ENCODE peak calls at places on chromosomes 13 and 19, in four cellular contexts. D is SJSA1, G is cardiac muscle cell, V is Karpas-422. E is an unnamed sample.

GRCh38 chr13:91375119-91375729 is 23.2 kb upstream of the GPC5 start:
- DNase-seq in D (no peak), G (peak; percentile 35), V (peak; percentile 77), E (no peak)

GRCh38 chr19:5341981-5342380 is 1.4 kb upstream of the PTPRS start:
- DNase-seq in D (no peak), G (no peak), V (no peak), E (no peak)

GRCh38 chr13:101626925-101627555 is 174.6 kb downstream of the ITGBL1 start:
- DNase-seq in D (no peak), G (no peak), V (peak; percentile 41), E (no peak)

GRCh38 chr19:48614436-48615144 is at the start of gene FAM83E:
- DNase-seq in D (peak; percentile 42), G (no peak), V (peak; percentile 70), E (no peak)

GRCh38 chr13:32669030-32669646 is 82.9 kb downstream of the PDS5B start:
- DNase-seq in D (no peak), G (peak; percentile 74), V (peak; percentile 87), E (no peak)

GRCh38 chr19:33819875-33820781 is 23.5 kb downstream of the KCTD15 start:
- DNase-seq in D (no peak), G (peak; percentile 91), V (no peak), E (peak; percentile 90)

GRCh38 chr13:87893186-87893585 is 222.0 kb downstream of the SLITRK5 start:
- DNase-seq in D (no peak), G (no peak), V (no peak), E (no peak)

GRCh38 chr19:5297272-5297669 is 43.3 kb downstream of the PTPRS start:
- DNase-seq in D (no peak), G (no peak), V (no peak), E (no peak)

GRCh38 chr13:98460519-98460918 is 116.4 kb downstream of the STK24 start:
- DNase-seq in D (no peak), G (no peak), V (no peak), E (no peak)

GRCh38 chr13:48232420-48233096 is 448 bp upstream of the ITM2B start:
- DNase-seq in D (no peak), G (no peak), V (no peak), E (no peak)

GRCh38 chr13:48231948-48232347 is 1.1 kb upstream of the ITM2B start:
- DNase-seq in D (no peak), G (no peak), V (no peak), E (no peak)

GRCh38 chr13:48230541-48230940 is 2.5 kb upstream of the ITM2B start:
- DNase-seq in D (no peak), G (no peak), V (no peak), E (no peak)

GRCh38 chr13:48233097-48233885 is at the start of gene ITM2B:
- DNase-seq in D (peak; percentile 61), G (peak; percentile 79), V (peak; percentile 87), E (no peak)

GRCh38 chr13:48231080-48231479 is 1.9 kb upstream of the ITM2B start:
- DNase-seq in D (no peak), G (peak; percentile 81), V (no peak), E (no peak)
- H3K27me3 ChIP-seq in D (no peaks in the 10 kb centered on the region), G (no peaks in the 10 kb centered on the region), V (no peaks in the 10 kb centered on the region), E (no peaks in the 10 kb centered on the region)

GRCh38 chr19:6706633-6706958 is 13.9 kb downstream of the C3 start:
- DNase-seq in D (no peak), G (no peak), V (no peak), E (no peak)
- H3K27me3 ChIP-seq in D (peaks cover 19% of the 10 kb centered on the region), G (peaks cover 11% of the 10 kb centered on the region), V (no peaks in the 10 kb centered on the region), E (no peaks in the 10 kb centered on the region)

DNA sequence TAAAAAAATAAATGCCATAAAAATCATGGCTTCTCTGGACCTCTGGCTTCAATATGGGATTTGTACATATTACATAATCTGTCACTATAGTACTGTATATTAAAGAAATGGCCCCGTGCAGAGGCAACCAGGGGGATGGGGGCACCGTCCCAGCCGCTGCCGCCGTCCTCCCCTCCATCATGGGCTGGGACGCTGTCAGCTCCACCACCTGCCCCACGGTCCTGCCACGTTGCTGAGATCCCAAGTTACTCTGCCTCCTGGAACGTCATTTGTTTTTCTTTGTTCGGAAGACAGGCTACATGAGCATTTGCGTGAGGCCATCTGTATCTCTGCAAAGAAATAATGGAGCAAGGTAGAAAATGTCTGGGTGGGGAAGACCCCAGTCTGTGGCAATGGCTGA is 313.4 kb downstream of the ZNF536 start:
- DNase-seq in D (no peak), G (no peak), V (no peak), E (no peak)
- H3K27me3 ChIP-seq in D (no peaks in the 10 kb centered on the region), G (peaks cover 81% of the 10 kb centered on the region), V (no peaks in the 10 kb centered on the region), E (no peaks in the 10 kb centered on the region)

DNA sequence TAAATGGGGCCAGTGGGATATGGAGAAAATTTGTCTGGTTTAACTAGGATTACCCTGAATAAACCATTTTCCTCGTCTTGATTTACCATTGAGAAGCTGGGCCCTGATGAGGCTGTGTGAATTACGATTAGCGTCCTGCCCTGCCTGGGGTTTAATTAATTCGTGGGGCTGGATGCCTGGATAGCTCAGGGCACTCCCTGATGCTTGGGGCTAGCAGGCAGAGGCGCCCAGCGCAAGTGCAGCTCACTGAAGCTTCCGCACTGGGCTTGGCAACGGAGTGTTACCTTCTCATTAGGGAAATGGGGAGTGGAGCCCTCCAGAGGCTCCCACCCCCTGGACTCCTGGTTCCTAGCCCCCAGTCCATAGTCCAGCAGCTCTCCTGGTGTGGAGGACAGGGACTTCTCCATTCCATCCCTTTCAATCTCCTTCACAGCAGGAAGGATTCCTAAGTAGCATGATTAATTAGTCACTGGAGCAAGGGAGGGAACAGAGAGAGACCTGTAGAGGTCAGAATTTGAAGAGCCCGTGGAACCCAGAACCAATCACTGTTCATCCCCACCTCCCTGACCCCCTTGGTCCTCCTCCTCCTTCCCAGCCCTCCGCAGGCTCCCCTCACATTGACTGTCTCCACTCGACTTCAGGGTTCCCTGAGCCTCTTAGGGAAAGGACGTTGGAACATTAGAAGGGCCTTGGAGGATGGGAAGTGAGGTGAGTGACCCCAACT is 107.2 kb downstream of the UQCRFS1 start:
- DNase-seq in D (no peak), G (no peak), V (no peak), E (no peak)
- H3K27me3 ChIP-seq in D (no peaks in the 10 kb centered on the region), G (no peaks in the 10 kb centered on the region), V (no peaks in the 10 kb centered on the region), E (no peaks in the 10 kb centered on the region)

GRCh38 chr19:30446844-30447243 is 74.7 kb downstream of the ZNF536 start:
- DNase-seq in D (no peak), G (no peak), V (no peak), E (no peak)
- H3K27me3 ChIP-seq in D (peaks cover 4% of the 10 kb centered on the region), G (peaks cover 15% of the 10 kb centered on the region), V (peaks cover 3% of the 10 kb centered on the region), E (no peaks in the 10 kb centered on the region)

GRCh38 chr19:29365836-29366417 is 153.0 kb upstream of the UQCRFS1 start:
- DNase-seq in D (no peak), G (no peak), V (no peak), E (no peak)
- H3K27me3 ChIP-seq in D (no peaks in the 10 kb centered on the region), G (peaks cover 5% of the 10 kb centered on the region), V (no peaks in the 10 kb centered on the region), E (no peaks in the 10 kb centered on the region)

GRCh38 chr13:92649140-92649813 is 577.3 kb upstream of the GPC6 start:
- DNase-seq in D (no peak), G (no peak), V (no peak), E (no peak)
- H3K27me3 ChIP-seq in D (no peaks in the 10 kb centered on the region), G (no peaks in the 10 kb centered on the region), V (no peaks in the 10 kb centered on the region), E (no peaks in the 10 kb centered on the region)

DNA sequence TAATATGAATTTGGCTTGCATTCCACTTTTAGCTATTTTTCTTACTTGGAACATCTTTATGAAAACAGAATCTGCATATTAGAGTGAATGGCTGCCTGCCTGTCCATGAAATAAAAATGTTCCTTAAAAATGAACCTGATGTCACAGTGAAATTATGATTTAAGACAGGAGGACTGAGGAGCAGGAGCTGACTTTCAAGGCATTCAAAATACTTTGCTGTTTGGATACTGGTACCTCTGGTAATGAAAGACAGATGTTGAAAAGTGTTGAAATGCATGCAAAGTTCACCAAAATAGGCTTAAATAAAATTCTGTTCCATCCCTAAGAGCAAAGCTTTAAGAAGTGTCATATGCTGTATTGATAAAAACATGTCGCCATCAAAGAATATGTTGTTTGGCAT is 1.7 kb downstream of the ARHGEF7 start:
- DNase-seq in D (no peak), G (peak; percentile 11), V (no peak), E (no peak)
- H3K27me3 ChIP-seq in D (peaks cover 60% of the 10 kb centered on the region), G (peaks cover 84% of the 10 kb centered on the region), V (no peaks in the 10 kb centered on the region), E (no peaks in the 10 kb centered on the region)

GRCh38 chr19:45217193-45217956 is 27.8 kb downstream of the EXOC3L2 start:
- DNase-seq in D (no peak), G (peak; percentile 12), V (no peak), E (no peak)
- H3K27me3 ChIP-seq in D (peaks cover 41% of the 10 kb centered on the region), G (peaks cover 72% of the 10 kb centered on the region), V (no peaks in the 10 kb centered on the region), E (peaks cover 7% of the 10 kb centered on the region)